ENCODE peak calls at places on chromosomes 12 and 14, in five cellular contexts. L is PC-9, P is thyroid gland, A is left ventricle myocardium inferior, W is AG04450. S is an unnamed sample.
A peak's percentile ranks its signal among the peaks of the same experiment; 100 is the strongest.

GRCh38 chr12:64798165-64798564 is 26.3 kb upstream of the TBC1D30 start:
- DNase-seq in W (no peak), P (no peak), L (no peak), A (no peak), S (no peak)

GRCh38 chr14:68705741-68706283 is 87.1 kb downstream of the ZFP36L1 start:
- DNase-seq in A (no peak), P (peak; percentile 65), W (no peak), L (peak; percentile 56), S (peak; percentile 84)

GRCh38 chr14:54577977-54578376 is 11.0 kb downstream of the SAMD4A start:
- DNase-seq in L (no peak), W (no peak), A (no peak), P (no peak), S (no peak)

GRCh38 chr12:14774944-14775651 is 28.2 kb downstream of the WBP11 start:
- DNase-seq in A (peak; percentile 31), L (peak; percentile 51), P (peak; percentile 50), W (no peak), S (peak; percentile 59)

GRCh38 chr12:105330283-105330937 is at the start of gene C12orf75:
- DNase-seq in P (peak; percentile 64), W (no peak), A (peak; percentile 56), L (no peak), S (peak; percentile 84)

GRCh38 chr14:47194051-47194450 is 481.4 kb downstream of the MDGA2 start:
- DNase-seq in W (no peak), L (no peak), P (no peak), A (no peak), S (no peak)

GRCh38 chr12:80282761-80283160 is 161.3 kb upstream of the PTPRQ start:
- DNase-seq in W (no peak), P (no peak), L (no peak), A (no peak), S (no peak)

GRCh38 chr12:6825398-6826124 is 2.6 kb upstream of the P3H3 start:
- DNase-seq in W (peak; percentile 60), A (peak; percentile 87), L (peak; percentile 68), P (peak; percentile 71), S (peak; percentile 89)

GRCh38 chr14:45089813-45090212 is 5.9 kb downstream of the PRPF39 start:
- DNase-seq in A (no peak), L (no peak), P (no peak), W (no peak), S (no peak)

GRCh38 chr14:101721951-101722661 is 39.4 kb upstream of the PPP2R5C start:
- DNase-seq in W (no peak), L (peak; percentile 88), A (no peak), P (peak; percentile 23), S (peak; percentile 83)

GRCh38 chr12:116459011-116459410 is 100.2 kb upstream of the MAP1LC3B2 start:
- DNase-seq in L (no peak), W (no peak), P (no peak), A (no peak), S (no peak)

GRCh38 chr14:60944206-60944605 is 36.7 kb downstream of the TRMT5 start:
- DNase-seq in W (no peak), L (no peak), P (no peak), A (no peak), S (no peak)

GRCh38 chr12:119231774-119232173 is 53.0 kb downstream of the HSPB8 start:
- DNase-seq in A (no peak), L (no peak), P (no peak), W (no peak), S (no peak)

GRCh38 chr12:97465012-97465345 is 2.4 kb downstream of the RMST start:
- DNase-seq in A (no peak), P (peak; percentile 25), L (no peak), W (no peak), S (no peak)

GRCh38 chr14:74519316-74520074 is 25.9 kb downstream of the ISCA2 start:
- DNase-seq in L (no peak), A (no peak), P (no peak), W (no peak), S (no peak)

GRCh38 chr14:96351986-96352385 is 11.2 kb downstream of the ATG2B start:
- DNase-seq in W (no peak), P (no peak), L (no peak), A (no peak), S (no peak)

GRCh38 chr12:61213646-61214045 is 1046.6 kb upstream of the USP15 start:
- DNase-seq in P (no peak), W (no peak), L (no peak), A (no peak), S (no peak)

GRCh38 chr14:67191768-67192290 is 2.6 kb downstream of the GARIN2 start:
- DNase-seq in P (no peak), L (no peak), A (no peak), W (no peak), S (no peak)

GRCh38 chr14:99186956-99187690 is 84.9 kb downstream of the BCL11B start:
- DNase-seq in W (no peak), A (no peak), P (no peak), L (no peak), S (no peak)

GRCh38 chr12:6536894-6537579 is 2.7 kb downstream of the GAPDH start:
- DNase-seq in W (no peak), L (peak; percentile 36), A (no peak), P (no peak), S (no peak)

GRCh38 chr14:24066490-24067132 is 4.8 kb upstream of the CPNE6 start:
- DNase-seq in L (no peak), A (no peak), W (no peak), P (no peak), S (peak; percentile 68)

GRCh38 chr14:100786820-100787219 is 39.1 kb upstream of the MEG3 start:
- DNase-seq in P (no peak), W (no peak), L (no peak), A (no peak), S (no peak)

GRCh38 chr14:31941487-31941886 is 135.6 kb upstream of the ARHGAP5 start:
- DNase-seq in W (no peak), L (no peak), A (no peak), P (no peak), S (no peak)

GRCh38 chr12:1332327-1332726 is 262.1 kb downstream of the FBXL14 start:
- DNase-seq in A (no peak), P (peak; percentile 58), L (peak; percentile 87), W (no peak), S (peak; percentile 32)

GRCh38 chr14:100019156-100019882 is 45.9 kb upstream of the EVL start:
- DNase-seq in W (no peak), A (no peak), P (no peak), L (no peak), S (no peak)

GRCh38 chr12:132707241-132707640 is 3.4 kb upstream of the PGAM5 start:
- DNase-seq in P (no peak), L (no peak), A (no peak), W (no peak), S (no peak)

GRCh38 chr12:46531059-46531785 is 158.6 kb upstream of the SLC38A2 start:
- DNase-seq in W (no peak), A (no peak), L (no peak), P (no peak), S (no peak)

GRCh38 chr14:77965919-77966435 is 166.1 kb downstream of the ADCK1 start:
- DNase-seq in L (no peak), P (peak; percentile 95), A (no peak), W (no peak), S (no peak)

GRCh38 chr14:72907327-72907826 is 13.5 kb upstream of the DPF3 start:
- DNase-seq in A (no peak), L (no peak), W (no peak), P (no peak), S (peak; percentile 33)

GRCh38 chr12:54251667-54252284 is 28.1 kb downstream of the CBX5 start:
- DNase-seq in L (no peak), W (no peak), P (no peak), A (no peak), S (no peak)

GRCh38 chr12:40971911-40972310 is 216.2 kb upstream of the PDZRN4 start:
- DNase-seq in L (no peak), A (no peak), P (no peak), W (no peak), S (no peak)

GRCh38 chr12:106271575-106272505 is 24.0 kb upstream of the CKAP4 start:
- DNase-seq in A (no peak), P (no peak), L (no peak), W (no peak), S (no peak)

GRCh38 chr12:105334568-105334967 is 4.1 kb downstream of the C12orf75 start:
- DNase-seq in W (peak; percentile 57), A (no peak), L (no peak), P (no peak), S (no peak)

GRCh38 chr12:13982010-13982409 is 608 bp upstream of the GRIN2B start:
- DNase-seq in L (no peak), P (no peak), A (no peak), W (no peak), S (peak; percentile 15)

GRCh38 chr12:32877670-32878459 is 18.7 kb downstream of the PKP2 start:
- DNase-seq in P (peak; percentile 39), W (no peak), A (peak; percentile 80), L (no peak), S (no peak)

GRCh38 chr14:24634158-24634557 is at the start of gene GZMB:
- DNase-seq in P (no peak), A (no peak), L (no peak), W (no peak), S (peak; percentile 19)

GRCh38 chr12:16362550-16362949 is 15.1 kb downstream of the MGST1 start:
- DNase-seq in P (no peak), W (no peak), A (no peak), L (no peak), S (no peak)

GRCh38 chr12:16361142-16361783 is 13.8 kb downstream of the MGST1 start:
- DNase-seq in W (no peak), A (no peak), P (no peak), L (no peak), S (peak; percentile 27)

GRCh38 chr12:16358896-16359295 is 11.5 kb downstream of the MGST1 start:
- DNase-seq in L (no peak), W (no peak), A (no peak), P (no peak), S (no peak)

GRCh38 chr12:16359512-16360491 is 12.4 kb downstream of the MGST1 start:
- DNase-seq in L (no peak), P (peak; percentile 65), A (peak; percentile 46), W (no peak), S (peak; percentile 64)
- TF ChIP-seq CTCF in L (peak; percentile 95), P (peak; percentile 15), A (peak; percentile 57), W (peak; percentile 72), S (peak; percentile 76)

GRCh38 chr12:27537855-27538675 is 14.1 kb downstream of the PPFIBP1 start:
- DNase-seq in L (no peak), P (no peak), A (no peak), W (no peak), S (no peak)
- TF ChIP-seq CTCF in L (no peak), P (no peak), A (no peak), W (no peak), S (no peak)

GRCh38 chr12:47802312-47802711 is 17.4 kb downstream of the HDAC7 start:
- DNase-seq in P (no peak), A (no peak), L (no peak), W (no peak), S (no peak)
- TF ChIP-seq CTCF in P (peak; percentile 12), A (peak; percentile 22), L (peak; percentile 30), W (peak; percentile 37), S (no peak)

GRCh38 chr14:34539407-34540180 is at the start of gene EAPP:
- DNase-seq in A (peak; percentile 98), P (peak; percentile 99), W (peak; percentile 91), L (peak; percentile 86), S (peak; percentile 99)

GRCh38 chr14:34536951-34537676 is 2.4 kb downstream of the EAPP start:
- DNase-seq in P (no peak), L (no peak), W (peak; percentile 42), A (no peak), S (no peak)

GRCh38 chr14:34538871-34539406 is 562 bp downstream of the EAPP start:
- DNase-seq in L (no peak), A (no peak), P (no peak), W (no peak), S (no peak)

GRCh38 chr14:34537677-34538009 is 1.9 kb downstream of the EAPP start:
- DNase-seq in P (no peak), W (no peak), A (no peak), L (no peak), S (no peak)
- TF ChIP-seq CTCF in P (no peak), W (no peak), A (no peak), L (no peak), S (no peak)